ENCODE peak calls at places on chromosomes 2 and 18, in six cellular contexts. S is sigmoid colon, O is ascending aorta, R is brain microvascular endothelial cell, T is AG10803, J is skeletal muscle cell. E is an unnamed sample.
A peak's percentile ranks its signal among the peaks of the same experiment; 100 is the strongest.

GRCh38 chr2:132670104-132670960 is at the start of gene LYPD1:
- DNase-seq in S (peak; percentile 59), O (no peak), T (no peak), R (no peak), J (no peak), E (peak; percentile 18)

GRCh38 chr2:19607931-19608762 is 249.7 kb upstream of the OSR1 start:
- DNase-seq in S (no peak), T (peak; percentile 89), R (peak; percentile 71), J (peak; percentile 97), O (no peak), E (no peak)

GRCh38 chr2:82333697-82334096 is 2029.1 kb upstream of the LRRTM1 start:
- DNase-seq in T (no peak), O (no peak), S (no peak), J (no peak), R (no peak), E (no peak)

GRCh38 chr2:129604560-129604959 is 374.9 kb upstream of the RAB6C start:
- DNase-seq in S (no peak), R (no peak), O (no peak), J (no peak), T (no peak), E (no peak)

GRCh38 chr2:95074663-95075439 is 46.8 kb downstream of the MRPS5 start:
- DNase-seq in T (no peak), R (no peak), O (no peak), S (no peak), J (no peak), E (no peak)

GRCh38 chr18:39062426-39062825 is 1496.8 kb upstream of the CELF4 start:
- DNase-seq in J (no peak), R (no peak), S (no peak), T (no peak), O (no peak), E (no peak)

GRCh38 chr2:207235621-207236020 is 69.9 kb upstream of the KLF7 start:
- DNase-seq in J (no peak), T (no peak), O (no peak), R (no peak), S (no peak), E (no peak)

GRCh38 chr2:228507870-228508269 is 326.4 kb upstream of the SPHKAP start:
- DNase-seq in T (peak; percentile 10), J (no peak), S (no peak), R (no peak), O (no peak), E (no peak)

GRCh38 chr2:154551649-154552048 is 146.8 kb upstream of the KCNJ3 start:
- DNase-seq in O (no peak), R (no peak), J (no peak), S (no peak), T (no peak), E (no peak)

GRCh38 chr2:68217729-68218128 is 34.6 kb downstream of the PPP3R1 start:
- DNase-seq in T (no peak), O (no peak), J (no peak), R (no peak), S (no peak), E (no peak)

GRCh38 chr2:237154894-237155851 is 69.5 kb downstream of the COPS8 start:
- DNase-seq in O (no peak), S (no peak), J (no peak), T (no peak), R (no peak), E (no peak)

GRCh38 chr2:233267516-233268245 is 16.2 kb downstream of the ATG16L1 start:
- DNase-seq in S (no peak), J (no peak), R (no peak), O (peak; percentile 34), T (no peak), E (no peak)

GRCh38 chr2:72214429-72215143 is 66.9 kb upstream of the CYP26B1 start:
- DNase-seq in S (no peak), O (no peak), J (no peak), T (peak; percentile 76), R (peak; percentile 76), E (no peak)

GRCh38 chr2:75007819-75008218 is 49.4 kb downstream of the POLE4 start:
- DNase-seq in O (no peak), J (no peak), R (no peak), S (no peak), T (no peak), E (no peak)

GRCh38 chr2:219396863-219397457 is 9.2 kb upstream of the DNPEP start:
- DNase-seq in J (no peak), O (no peak), S (no peak), T (no peak), R (no peak), E (no peak)

GRCh38 chr2:203893386-203893785 is 25.8 kb downstream of the CTLA4 start:
- DNase-seq in T (peak; percentile 58), R (no peak), O (no peak), S (peak; percentile 85), J (peak; percentile 41), E (peak; percentile 68)

GRCh38 chr2:113225505-113226259 is 51.9 kb downstream of the PSD4 start:
- DNase-seq in J (no peak), T (no peak), R (peak; percentile 44), O (no peak), S (peak; percentile 66), E (no peak)

GRCh38 chr2:102520009-102520408 is 47.0 kb downstream of the SLC9A4 start:
- DNase-seq in R (no peak), S (no peak), J (no peak), T (peak; percentile 4), O (no peak), E (no peak)

GRCh38 chr2:118529931-118530330 is 317.5 kb downstream of the EN1 start:
- DNase-seq in J (no peak), O (no peak), S (no peak), T (no peak), R (no peak), E (no peak)

GRCh38 chr18:11276678-11277077 is 127.3 kb upstream of the PIEZO2 start:
- DNase-seq in T (no peak), R (no peak), O (no peak), J (no peak), S (no peak), E (no peak)

GRCh38 chr2:239769574-239770145 is 255.5 kb downstream of the NDUFA10 start:
- DNase-seq in S (peak; percentile 58), J (no peak), O (no peak), T (no peak), R (no peak), E (no peak)

GRCh38 chr18:11523809-11524208 is 85.6 kb upstream of the SLC35G4 start:
- DNase-seq in O (no peak), J (no peak), T (no peak), R (peak; percentile 18), S (no peak), E (no peak)

GRCh38 chr18:75204978-75205759 is 3.8 kb downstream of the PTGR3 start:
- DNase-seq in S (no peak), J (no peak), R (no peak), T (no peak), O (no peak), E (no peak)

GRCh38 chr18:75201936-75202335 is 7.0 kb downstream of the PTGR3 start:
- DNase-seq in R (no peak), T (no peak), O (no peak), S (no peak), J (no peak), E (no peak)

GRCh38 chr18:75204262-75204977 is 4.5 kb downstream of the PTGR3 start:
- DNase-seq in R (no peak), O (no peak), T (no peak), J (no peak), S (no peak), E (peak; percentile 50)

GRCh38 chr18:75202976-75203375 is 6.0 kb downstream of the PTGR3 start:
- DNase-seq in R (no peak), O (no peak), S (no peak), T (no peak), J (no peak), E (no peak)

DNA sequence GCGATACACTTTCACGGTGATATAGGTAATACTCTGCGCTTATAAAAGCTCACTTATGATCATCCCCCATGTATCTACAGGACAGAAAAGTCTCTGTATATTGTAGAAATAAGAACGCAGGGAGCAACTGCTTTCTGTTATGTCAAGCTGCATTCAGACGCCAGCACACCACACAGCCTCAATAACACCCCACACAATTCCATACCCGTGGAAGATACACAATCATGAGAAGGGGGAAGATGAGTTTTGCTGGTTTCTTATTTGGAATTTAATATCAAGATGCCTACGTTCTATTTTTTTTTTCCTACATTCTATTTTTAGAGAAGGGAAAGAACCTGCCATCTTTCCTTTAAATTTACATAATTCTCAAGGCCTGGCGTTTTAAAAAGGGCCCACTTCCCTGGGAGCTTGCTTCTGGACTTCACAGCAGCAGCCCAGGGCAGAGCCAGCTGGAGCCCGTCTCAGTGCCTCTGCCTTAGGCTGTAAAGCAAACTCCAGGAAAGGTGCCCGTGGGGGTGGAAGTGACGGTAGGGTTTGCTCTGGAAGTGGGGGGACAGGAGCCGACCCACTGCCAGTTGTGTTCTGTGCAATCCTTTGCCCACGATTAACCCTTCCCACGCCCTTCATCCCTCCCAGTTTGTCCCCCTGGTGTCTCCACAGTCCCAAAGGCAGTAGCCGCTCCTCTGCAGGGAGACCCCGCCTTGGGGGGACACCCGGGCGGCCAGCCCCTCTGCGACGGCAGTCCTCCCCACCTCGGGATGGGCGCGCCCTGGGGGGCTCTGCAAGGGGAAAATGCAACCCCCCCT is 5.3 kb downstream of the PTGR3 start:
- DNase-seq in O (no peak), T (no peak), R (no peak), S (no peak), J (no peak), E (no peak)
- H3K4me3 ChIP-seq in O (peak overlapping the region; percentile 52), T (peak overlapping the region; percentile 39), R (peak overlapping the region; percentile 49), S (peak overlapping the region; percentile 72), J (peak overlapping the region; percentile 45), E (peak overlapping the region; percentile 85)

GRCh38 chr2:197674060-197674459 is 1.3 kb downstream of the RFTN2 start:
- DNase-seq in R (no peak), O (no peak), J (no peak), T (no peak), S (no peak), E (no peak)
- H3K4me3 ChIP-seq in R (peak overlapping the region; percentile 58), O (peak overlapping the region; percentile 48), J (peak overlapping the region; percentile 45), T (peak overlapping the region; percentile 65), S (peak overlapping the region; percentile 21), E (peak overlapping the region; percentile 66)

DNA sequence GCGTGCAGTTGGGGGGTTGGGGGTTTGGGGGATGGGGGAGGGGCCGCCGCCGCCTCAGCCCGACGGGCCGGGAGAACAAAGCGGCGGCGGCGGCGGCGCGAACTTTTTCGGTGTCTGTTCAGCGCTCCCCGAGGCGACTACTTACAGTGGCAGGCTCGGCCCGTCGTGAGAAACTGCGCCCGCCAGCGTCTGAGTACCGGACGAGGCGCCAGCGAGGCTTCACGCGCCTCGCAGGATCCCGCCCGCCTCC is 172 bp downstream of the PRKD3 start:
- DNase-seq in O (peak; percentile 20), R (peak; percentile 60), T (peak; percentile 73), S (peak; percentile 93), J (no peak), E (peak; percentile 87)
- H3K4me3 ChIP-seq in O (peak overlapping the region; percentile 86), R (peak overlapping the region; percentile 79), T (peak overlapping the region; percentile 83), S (peak overlapping the region; percentile 66), J (peak overlapping the region; percentile 88), E (peak overlapping the region; percentile 89)

GRCh38 chr18:9740076-9740475 is 32.0 kb downstream of the RAB31 start:
- DNase-seq in O (no peak), R (no peak), S (no peak), T (no peak), J (no peak), E (no peak)

GRCh38 chr18:9742588-9743131 is 34.6 kb downstream of the RAB31 start:
- DNase-seq in T (peak; percentile 43), S (no peak), O (no peak), J (no peak), R (peak; percentile 46), E (no peak)

GRCh38 chr18:9741461-9741820 is 33.3 kb downstream of the RAB31 start:
- DNase-seq in R (no peak), O (no peak), T (no peak), J (no peak), S (no peak), E (no peak)

GRCh38 chr18:9741821-9742541 is 33.9 kb downstream of the RAB31 start:
- DNase-seq in S (no peak), T (peak; percentile 73), J (no peak), O (no peak), R (peak; percentile 61), E (no peak)

GRCh38 chr18:9743200-9744016 is 35.3 kb downstream of the RAB31 start:
- DNase-seq in J (peak; percentile 88), O (no peak), T (peak; percentile 93), S (no peak), R (peak; percentile 98), E (no peak)
- H3K4me3 ChIP-seq in J (no peak overlapping the region), O (no peak overlapping the region), T (no peak overlapping the region), S (peak overlapping the region; percentile 10), R (no peak overlapping the region), E (peak overlapping the region; percentile 42)

E was measured in left ventricle myocardium inferior.